ENCODE peak calls at places on chromosomes 11 and 22, in seven cellular contexts. V, I, N, C, Y, O and G are unnamed samples.

GRCh38 chr11:122204206-122204605 is 88.2 kb upstream of the BLID start:
- DNase-seq in V (no peak), I (no peak), N (no peak), C (no peak), Y (no peak), O (no peak), G (no peak)

GRCh38 chr11:111018571-111018970 is 227.0 kb upstream of the POU2AF2 start:
- DNase-seq in V (no peak), I (no peak), N (no peak), C (no peak), Y (no peak), O (no peak), G (no peak)

GRCh38 chr11:70032943-70033710 is 45.0 kb upstream of the ANO1 start:
- DNase-seq in V (no peak), I (no peak), N (peak; percentile 66), C (no peak), Y (no peak), O (no peak), G (no peak)

GRCh38 chr11:66126808-66127555 is 56.9 kb downstream of the PACS1 start:
- DNase-seq in V (no peak), I (peak; percentile 86), N (no peak), C (peak; percentile 74), Y (no peak), O (no peak), G (no peak)

GRCh38 chr11:12042215-12042676 is 33.8 kb upstream of the DKK3 start:
- DNase-seq in V (no peak), I (no peak), N (peak; percentile 20), C (no peak), Y (no peak), O (peak; percentile 94), G (no peak)

GRCh38 chr22:38335077-38335476 is 17.8 kb upstream of the CSNK1E start:
- DNase-seq in V (no peak), I (no peak), N (no peak), C (no peak), Y (no peak), O (peak; percentile 25), G (no peak)

GRCh38 chr11:58055806-58056401 is 25.2 kb downstream of the OR6Q1 start:
- DNase-seq in V (no peak), I (no peak), N (no peak), C (no peak), Y (no peak), O (no peak), G (no peak)

GRCh38 chr11:944711-945470 is 19.2 kb downstream of the AP2A2 start:
- DNase-seq in V (no peak), I (no peak), N (no peak), C (no peak), Y (no peak), O (no peak), G (no peak)

GRCh38 chr11:117020287-117020686 is 77.9 kb downstream of the SIK3 start:
- DNase-seq in V (no peak), I (no peak), N (no peak), C (no peak), Y (no peak), O (no peak), G (no peak)

DNA sequence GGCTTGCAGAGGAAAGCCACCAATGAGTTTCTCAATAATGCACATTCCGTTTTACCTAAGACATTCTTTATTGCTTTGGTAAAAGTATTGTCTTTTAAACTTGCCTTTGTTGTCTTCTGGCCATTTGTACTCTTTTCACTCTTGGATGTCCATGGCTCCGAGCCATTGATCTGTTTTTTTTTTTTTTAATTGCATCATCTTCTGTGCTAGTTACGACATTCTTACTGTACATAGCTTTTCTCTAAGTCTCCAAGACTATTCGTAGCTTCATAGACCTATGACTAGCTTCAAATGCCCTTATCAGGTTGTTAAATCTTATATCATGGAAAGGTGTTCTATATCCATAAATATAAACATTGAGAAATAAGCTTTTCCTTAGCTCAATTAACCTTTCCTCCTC is 1522.6 kb downstream of the FAM181B start:
- DNase-seq in V (no peak), I (no peak), N (no peak), C (no peak), Y (no peak), O (no peak), G (no peak)
- H3K4me3 ChIP-seq in V (no peak overlapping the region), I (no peak overlapping the region), N (no peak overlapping the region), C (no peak overlapping the region), Y (no peak overlapping the region), O (no peak overlapping the region), G (no peak overlapping the region)

DNA sequence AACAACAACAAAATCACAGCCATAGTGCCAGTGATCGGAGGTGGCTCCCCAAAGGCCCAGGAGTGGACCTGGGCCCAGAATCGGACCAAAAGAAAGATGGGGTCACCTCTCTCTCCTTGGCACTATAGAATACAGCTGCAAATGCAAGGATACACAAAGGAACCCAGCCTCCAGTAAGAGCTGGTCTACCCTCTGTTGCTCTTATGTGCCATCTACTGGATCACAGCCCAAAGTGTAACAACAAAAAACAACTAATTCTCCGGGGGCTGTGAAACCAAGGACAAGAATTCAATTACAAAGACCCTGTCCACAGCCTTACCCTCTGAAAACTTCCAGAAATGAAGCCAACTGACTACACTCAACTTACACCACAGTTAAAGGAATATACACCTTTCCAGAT is 21.6 kb downstream of the OR8G5 start:
- DNase-seq in V (no peak), I (no peak), N (no peak), C (no peak), Y (no peak), O (no peak), G (no peak)
- TF ChIP-seq CTCF in V (no peak), I (no peak), N (no peak), C (no peak), Y (no peak), O (peak; percentile 41), G (peak; percentile 44)

GRCh38 chr22:32409977-32410376 is 2.1 kb downstream of the RTCB start:
- DNase-seq in V (peak; percentile 59), I (no peak), N (no peak), C (no peak), Y (no peak), O (no peak), G (no peak)
- H3K4me3 ChIP-seq in V (no peak overlapping the region), I (no peak overlapping the region), N (no peak overlapping the region), C (no peak overlapping the region), Y (no peak overlapping the region), O (no peak overlapping the region), G (no peak overlapping the region)

DNA sequence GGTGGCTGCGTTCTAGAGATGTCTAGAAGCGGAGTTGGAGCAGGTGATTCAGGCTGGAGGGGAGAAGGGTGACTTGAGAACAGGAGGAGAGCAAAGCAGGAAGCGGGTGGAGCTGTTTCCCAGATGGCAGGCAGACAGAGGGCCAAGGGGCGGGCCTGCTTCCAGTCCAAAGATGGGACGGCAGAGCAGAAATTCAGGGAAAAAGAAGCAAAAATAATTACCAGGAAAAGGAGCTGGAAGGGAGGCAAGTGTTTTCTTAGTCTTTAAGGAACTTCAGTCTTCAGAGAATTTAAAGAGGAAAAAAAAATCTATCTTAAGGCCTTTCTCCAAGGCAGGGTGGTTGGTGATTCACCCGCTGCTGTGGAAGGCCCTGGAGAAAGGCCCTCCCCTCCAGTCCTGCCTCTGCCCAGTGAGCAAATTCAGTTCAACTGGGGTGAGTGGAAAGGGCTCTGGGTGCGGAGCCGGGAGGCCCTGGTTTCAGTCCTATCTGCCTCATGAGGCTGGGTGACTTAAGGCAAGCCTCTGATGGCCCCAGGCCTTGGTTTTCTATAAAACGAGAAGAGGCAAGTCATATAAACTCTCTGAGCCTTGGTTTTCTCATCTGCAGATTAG is 4.5 kb upstream of the CREB3L1 start:
- DNase-seq in V (peak; percentile 80), I (peak; percentile 67), N (no peak), C (peak; percentile 73), Y (peak; percentile 62), O (peak; percentile 56), G (peak; percentile 31)
- TF ChIP-seq CTCF in V (no peak), I (no peak), N (no peak), C (no peak), Y (no peak), O (no peak), G (no peak)

DNA sequence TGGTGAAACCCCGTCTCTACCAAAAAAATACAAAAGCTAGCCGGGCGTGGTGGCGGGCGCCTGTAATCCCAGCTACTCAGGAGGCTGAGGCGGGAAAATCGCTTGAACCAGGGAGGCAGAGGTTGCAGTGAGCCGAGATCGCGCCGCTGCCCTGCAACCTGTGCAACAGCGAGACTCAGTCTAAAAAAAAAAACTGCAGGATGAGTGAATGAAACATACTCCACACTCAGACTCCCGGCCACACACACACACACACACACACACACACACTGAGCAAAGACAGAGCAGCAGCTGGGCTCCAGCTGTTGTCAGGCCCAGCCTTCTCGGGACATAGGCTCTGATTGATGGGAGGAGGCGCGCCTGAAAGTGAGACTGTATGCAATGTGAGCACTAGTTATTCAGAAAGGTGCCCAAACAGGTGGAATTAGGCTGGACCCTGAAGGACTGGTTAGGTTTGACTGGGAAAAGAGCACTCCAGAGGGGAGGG is 1.5 kb upstream of the PLEKHA7 start:
- DNase-seq in V (peak; percentile 40), I (no peak), N (peak; percentile 77), C (no peak), Y (no peak), O (no peak), G (no peak)
- H3K4me3 ChIP-seq in V (no peak overlapping the region), I (no peak overlapping the region), N (no peak overlapping the region), C (no peak overlapping the region), Y (no peak overlapping the region), O (peak overlapping the region; percentile 73), G (peak overlapping the region; percentile 97)

GRCh38 chr11:132024587-132025295 is 654.3 kb downstream of the NTM start:
- DNase-seq in V (no peak), I (no peak), N (no peak), C (no peak), Y (no peak), O (peak; percentile 84), G (no peak)

GRCh38 chr11:132026746-132027145 is 656.3 kb downstream of the NTM start:
- DNase-seq in V (no peak), I (no peak), N (no peak), C (no peak), Y (no peak), O (no peak), G (no peak)

GRCh38 chr11:132022285-132022684 is 651.9 kb downstream of the NTM start:
- DNase-seq in V (no peak), I (no peak), N (no peak), C (no peak), Y (no peak), O (no peak), G (no peak)

GRCh38 chr11:132020001-132020400 is 649.6 kb downstream of the NTM start:
- DNase-seq in V (no peak), I (no peak), N (no peak), C (no peak), Y (no peak), O (no peak), G (no peak)

DNA sequence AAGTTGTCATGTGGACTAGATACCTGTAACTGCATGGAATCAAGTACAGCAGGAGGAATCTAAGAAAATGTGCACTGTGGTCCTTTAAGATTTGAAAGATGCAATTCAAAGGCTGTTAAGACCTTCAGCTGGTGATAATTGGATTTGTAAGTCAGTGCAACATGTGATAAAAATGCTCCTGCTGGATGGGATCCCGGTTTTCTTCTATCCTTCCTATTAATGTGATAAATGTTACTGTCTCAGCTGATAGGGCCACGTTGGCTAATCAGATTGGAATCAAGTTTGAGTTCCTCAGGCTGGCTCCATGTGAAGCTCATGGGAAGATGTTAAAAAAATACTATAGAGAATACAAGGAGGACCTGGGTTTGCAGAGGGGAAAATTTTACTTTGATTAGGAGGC is 652.3 kb downstream of the NTM start:
- DNase-seq in V (no peak), I (no peak), N (no peak), C (no peak), Y (no peak), O (no peak), G (no peak)
- TF ChIP-seq CTCF in V (no peak), I (no peak), N (no peak), C (no peak), Y (no peak), O (no peak), G (no peak)

GRCh38 chr11:77411717-77412441 is 62.0 kb downstream of the PAK1 start:
- DNase-seq in V (peak; percentile 94), I (peak; percentile 89), N (peak; percentile 96), C (peak; percentile 86), Y (peak; percentile 61), O (peak; percentile 87), G (peak; percentile 76)
- H3K4me3 ChIP-seq in V (peak overlapping the region; percentile 10), I (peak overlapping the region; percentile 51), N (peak overlapping the region; percentile 2), C (peak overlapping the region; percentile 31), Y (peak overlapping the region; percentile 61), O (peak overlapping the region; percentile 63), G (peak overlapping the region; percentile 64)